ENCODE peak calls at places on chromosomes 5 and 9, in seven cellular contexts. N is A549; I is uterus; Q is mesenteric fat pad; Y is NCI-H1436 treated with DMSO at 0.1 percent for 48 hours; F is T-helper 9 cell; L is CD4-positive, CD25-positive, alpha-beta regulatory T cell. D is an unnamed sample.

GRCh38 chr9:91948423-91949292 is 1.4 kb downstream of the ROR2 start:
- DNase-seq in N (peak), I (peak), Q (no peak), Y (no peak), F (no peak), L (peak), D (peak)

GRCh38 chr9:16371306-16371705 is 499.2 kb downstream of the BNC2 start:
- DNase-seq in N (no peak), I (no peak), Q (no peak), Y (no peak), F (no peak), L (no peak), D (no peak)

GRCh38 chr5:83204651-83205050 is 127.3 kb downstream of the XRCC4 start:
- DNase-seq in N (no peak), I (no peak), Q (no peak), Y (no peak), F (no peak), L (no peak), D (no peak)

GRCh38 chr9:119986205-119986604 is 593.8 kb downstream of the CDK5RAP2 start:
- DNase-seq in N (no peak), I (no peak), Q (no peak), Y (no peak), F (no peak), L (no peak), D (no peak)

GRCh38 chr9:6417186-6417585 is 4.2 kb downstream of the UHRF2 start:
- DNase-seq in N (no peak), I (no peak), Q (no peak), Y (no peak), F (no peak), L (no peak), D (peak)

GRCh38 chr5:60636001-60636400 is 64.0 kb downstream of the DEPDC1B start:
- DNase-seq in N (no peak), I (no peak), Q (no peak), Y (no peak), F (no peak), L (no peak), D (no peak)

GRCh38 chr5:63049935-63050334 is 471.3 kb downstream of the LRRC70 start:
- DNase-seq in N (no peak), I (no peak), Q (no peak), Y (no peak), F (no peak), L (no peak), D (no peak)

GRCh38 chr9:129619787-129620668 is 873 bp downstream of the C9orf50 start:
- DNase-seq in N (peak), I (no peak), Q (no peak), Y (no peak), F (no peak), L (no peak), D (no peak)

GRCh38 chr5:78359831-78360673 is at the start of gene SCAMP1:
- DNase-seq in N (peak), I (peak), Q (peak), Y (peak), F (peak), L (peak), D (peak)

D was measured in germinal center.